ENCODE peak calls at places on chromosomes 16 and 17, in six cellular contexts. G is left ventricle myocardium inferior, N is AG09309, T is IMR-90, U is fibroblast of mammary gland, X is kidney. J is an unnamed sample.
A peak's percentile ranks its signal among the peaks of the same experiment; 100 is the strongest.

GRCh38 chr17:57004944-57005579 is 27.1 kb downstream of the SCPEP1 start:
- DNase-seq in X (no peak), N (no peak), T (no peak), U (no peak), G (no peak), J (no peak)

GRCh38 chr16:23650674-23651073 is 9.4 kb downstream of the DCTN5 start:
- DNase-seq in G (no peak), X (no peak), T (peak; percentile 20), U (peak; percentile 26), N (no peak), J (no peak)

GRCh38 chr16:23640669-23640958 is 496 bp downstream of the PALB2 start:
- DNase-seq in U (peak; percentile 11), G (no peak), T (no peak), X (no peak), N (no peak), J (no peak)

GRCh38 chr17:55664287-55664686 is 58.4 kb downstream of the TMEM100 start:
- DNase-seq in N (no peak), T (no peak), U (no peak), G (no peak), X (no peak), J (no peak)

GRCh38 chr17:40598021-40598927 is 33.0 kb upstream of the CCR7 start:
- DNase-seq in U (peak; percentile 28), T (no peak), G (no peak), X (peak; percentile 79), N (no peak), J (no peak)

GRCh38 chr17:34283571-34283970 is 2.0 kb upstream of the CCL11 start:
- DNase-seq in X (no peak), T (no peak), U (no peak), G (no peak), N (no peak), J (no peak)

GRCh38 chr17:55527520-55528118 is 16.4 kb upstream of the SMIM36 start:
- DNase-seq in X (no peak), N (peak; percentile 25), U (peak; percentile 76), G (no peak), T (peak; percentile 65), J (peak; percentile 67)

GRCh38 chr17:42202159-42202558 is 7.9 kb upstream of the GHDC start:
- DNase-seq in G (no peak), T (no peak), U (no peak), X (no peak), N (no peak), J (no peak)

GRCh38 chr16:50311134-50311528 is 44.8 kb downstream of the ADCY7 start:
- DNase-seq in T (no peak), U (no peak), N (no peak), G (no peak), X (peak; percentile 41), J (no peak)

GRCh38 chr16:30829130-30830071 is 42.4 kb upstream of the ZNF629 start:
- DNase-seq in T (no peak), G (no peak), U (no peak), N (no peak), X (no peak), J (no peak)

GRCh38 chr16:84833542-84834402 is 14.0 kb downstream of the CRISPLD2 start:
- DNase-seq in T (no peak), U (peak; percentile 36), G (no peak), X (no peak), N (no peak), J (no peak)

GRCh38 chr16:6970171-6970857 is 362.3 kb upstream of the RBFOX1 start:
- DNase-seq in X (no peak), U (no peak), N (no peak), T (no peak), G (no peak), J (no peak)

GRCh38 chr16:84950906-84951305 is 60.4 kb downstream of the ZDHHC7 start:
- DNase-seq in G (no peak), T (no peak), U (no peak), N (no peak), X (no peak), J (no peak)

GRCh38 chr16:11181889-11182279 is 74.1 kb downstream of the SOCS1 start:
- DNase-seq in X (no peak), U (peak; percentile 18), G (no peak), N (no peak), T (peak; percentile 61), J (no peak)

GRCh38 chr16:89320717-89321501 is 103.4 kb downstream of the ZNF778 start:
- DNase-seq in T (peak; percentile 61), U (peak; percentile 49), N (no peak), X (peak; percentile 85), G (peak; percentile 64), J (peak; percentile 71)

GRCh38 chr16:89319628-89319882 is 102.1 kb downstream of the ZNF778 start:
- DNase-seq in U (no peak), T (no peak), G (no peak), X (no peak), N (no peak), J (no peak)

GRCh38 chr16:89318871-89319627 is 101.5 kb downstream of the ZNF778 start:
- DNase-seq in T (no peak), G (no peak), X (peak; percentile 65), U (no peak), N (no peak), J (no peak)

GRCh38 chr16:89318430-89318758 is 100.9 kb downstream of the ZNF778 start:
- DNase-seq in X (peak; percentile 35), T (no peak), N (no peak), U (no peak), G (no peak), J (no peak)

DNA sequence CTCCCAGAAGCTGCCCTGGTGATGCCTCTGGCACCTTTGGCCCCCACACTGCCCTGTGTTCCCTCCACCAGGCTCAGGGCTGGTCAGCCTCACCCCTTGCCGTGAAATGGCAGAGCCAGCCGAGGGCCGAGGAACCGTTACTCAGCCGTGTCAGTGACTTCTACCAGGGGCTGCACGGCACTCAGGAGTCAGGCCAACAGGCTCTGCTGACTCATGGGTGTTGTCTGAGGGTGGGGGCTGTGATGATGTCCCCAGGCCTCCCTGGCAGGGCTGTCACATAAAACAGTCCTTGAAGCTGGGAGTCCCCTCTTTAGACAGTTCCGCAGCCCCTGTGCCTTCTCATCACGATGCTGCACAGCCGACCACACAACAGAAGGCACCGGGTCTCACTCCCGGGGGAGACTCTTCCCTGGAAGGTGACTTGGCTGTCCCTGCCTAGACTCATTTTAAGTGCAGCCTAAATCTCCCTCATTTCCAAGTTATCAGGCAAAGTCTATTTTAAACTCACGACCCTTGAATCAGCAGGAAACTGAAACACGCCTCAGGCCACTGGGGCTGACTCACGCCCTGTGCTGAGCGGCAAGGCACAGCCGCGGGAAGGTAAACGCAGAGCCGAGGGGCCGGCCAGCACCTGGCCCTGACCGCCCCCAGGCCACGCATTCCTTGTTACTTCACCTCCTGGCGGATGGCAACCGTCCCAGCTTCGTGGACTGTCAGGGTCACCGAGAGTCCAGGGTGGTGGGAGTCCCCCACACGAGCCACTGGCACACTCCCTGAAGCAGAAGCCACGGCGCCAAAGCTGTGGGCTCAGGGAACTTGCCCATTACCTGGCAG is 102.6 kb downstream of the ZNF778 start:
- DNase-seq in T (peak; percentile 85), N (no peak), X (peak; percentile 88), G (no peak), U (peak; percentile 84), J (peak; percentile 79)
- H3K4me3 ChIP-seq in T (no peak overlapping the region), N (peak overlapping the region; percentile 19), X (peak overlapping the region; percentile 13), G (peak overlapping the region; percentile 49), U (peak overlapping the region; percentile 17), J (no peak overlapping the region)

GRCh38 chr17:61531223-61531622 is 59.8 kb downstream of the NACA2 start:
- DNase-seq in T (no peak), X (no peak), U (no peak), G (no peak), N (no peak), J (no peak)
- TF ChIP-seq CTCF in T (no peak), X (no peak), U (no peak), G (no peak), N (no peak), J (no peak)

DNA sequence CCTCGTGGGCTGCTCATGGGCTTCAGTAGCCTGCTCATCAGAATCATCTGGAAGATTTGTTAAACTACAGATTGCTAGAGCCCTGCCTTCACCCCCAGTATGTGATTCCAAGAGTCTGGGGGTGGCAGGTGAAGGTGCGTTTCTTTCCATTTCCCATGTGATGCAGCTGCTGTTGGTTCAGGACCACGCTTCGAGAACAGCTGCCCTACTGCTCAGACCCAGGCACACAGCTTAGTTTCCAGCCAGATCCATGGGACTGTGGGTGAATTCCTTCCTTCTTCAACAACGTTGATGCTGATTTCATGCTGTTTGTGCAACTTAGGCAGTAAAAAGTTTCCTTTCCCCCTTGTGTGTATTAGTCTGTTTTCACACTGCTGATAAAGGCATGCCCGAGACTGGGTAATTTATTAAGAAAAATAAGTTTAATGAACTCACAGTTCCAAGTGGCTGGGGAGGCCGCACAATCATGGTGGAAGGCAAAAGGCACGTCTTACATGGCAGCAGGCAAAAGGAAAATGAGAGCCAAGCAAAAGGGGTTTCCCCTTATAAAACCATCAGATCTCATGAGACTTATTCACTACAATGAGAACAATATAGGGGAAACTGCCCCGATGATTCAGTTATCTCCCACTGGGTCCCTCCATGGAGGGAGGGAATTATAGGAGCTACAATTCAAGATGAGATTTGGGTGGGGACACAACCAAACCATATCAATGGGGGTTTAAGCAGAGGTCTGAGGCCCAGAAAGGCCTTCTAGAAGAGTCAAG is 159.2 kb downstream of the XYLT1 start:
- DNase-seq in G (no peak), U (no peak), X (no peak), N (no peak), T (no peak), J (no peak)
- H3K4me3 ChIP-seq in G (no peak overlapping the region), U (no peak overlapping the region), X (no peak overlapping the region), N (no peak overlapping the region), T (no peak overlapping the region), J (no peak overlapping the region)

GRCh38 chr17:60422162-60422665 is at the start of gene CHCT1:
- DNase-seq in U (no peak), X (peak; percentile 61), G (no peak), T (no peak), N (no peak), J (no peak)

GRCh38 chr17:60423865-60424264 is 1.6 kb downstream of the CHCT1 start:
- DNase-seq in U (no peak), N (no peak), G (no peak), T (no peak), X (peak; percentile 2), J (no peak)

GRCh38 chr17:60425626-60426025 is 3.3 kb downstream of the CHCT1 start:
- DNase-seq in X (peak; percentile 41), T (no peak), N (no peak), U (no peak), G (no peak), J (no peak)

GRCh38 chr17:60416368-60416925 is 5.8 kb upstream of the CHCT1 start:
- DNase-seq in N (no peak), G (no peak), T (no peak), X (no peak), U (no peak), J (no peak)

DNA sequence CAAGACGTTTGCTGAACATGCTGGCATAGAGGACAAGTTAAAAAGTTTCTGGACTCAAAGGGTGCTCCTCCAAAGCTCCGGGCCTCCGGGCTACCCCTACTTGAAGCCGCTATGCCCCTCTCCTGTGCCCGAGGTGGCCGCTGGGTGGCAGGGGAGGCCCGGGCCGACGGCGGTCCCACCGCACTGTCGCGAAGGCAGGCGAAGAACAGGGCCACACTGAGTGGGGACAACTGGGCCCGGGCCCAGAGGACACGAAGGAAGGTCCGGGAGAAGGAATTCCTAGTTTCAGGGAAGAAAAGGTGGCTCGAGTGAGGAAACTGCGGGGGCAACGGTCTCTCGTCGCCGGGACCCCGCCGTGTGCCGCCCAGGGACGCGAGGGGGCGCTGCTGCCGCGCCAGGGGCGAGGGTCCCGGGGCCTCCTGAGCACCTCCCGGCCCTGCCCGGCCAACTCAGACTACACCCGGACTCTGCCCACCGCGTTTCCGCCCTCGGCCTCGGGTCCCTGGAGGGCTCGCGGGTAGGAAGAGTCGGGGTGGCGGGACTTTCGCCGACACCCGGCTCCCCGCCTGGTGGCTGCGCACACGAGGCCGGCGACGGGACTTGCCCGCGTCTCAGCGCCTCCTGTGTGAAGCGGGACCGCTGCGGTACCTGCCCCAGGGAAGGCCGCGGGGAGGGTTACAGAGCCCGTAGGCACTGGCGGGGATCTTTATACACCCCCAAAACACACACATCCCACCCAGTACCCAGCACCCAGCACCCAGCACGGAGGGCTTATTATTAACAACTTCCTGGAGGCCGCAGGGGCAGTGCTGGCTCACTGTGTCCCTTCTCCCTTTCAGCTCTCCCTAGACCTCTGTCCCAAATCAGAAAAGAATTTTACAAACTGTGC is 772 bp upstream of the CHCT1 start:
- DNase-seq in U (peak; percentile 44), X (peak; percentile 89), N (no peak), G (peak; percentile 68), T (peak; percentile 33), J (peak; percentile 75)
- TF ChIP-seq CTCF in U (peak; percentile 66), X (peak; percentile 58), N (peak; percentile 91), G (peak; percentile 96), T (peak; percentile 57), J (peak; percentile 98)